ENCODE peak calls at places on chromosomes 4 and X, in ten cellular contexts. N is HT-29; F is stimulated activated CD8-positive, alpha-beta memory T cell treated with anti-CD3 and anti-CD28 coated beads, Interleukin-12 subunit alpha, Interleukin-12 subunit beta, amount 100 ng/mL, for 4 hours; E is H1; W is activated effector memory CD4-positive, alpha-beta T cell treated with Interleukin-2 at 50 U/mL for 16 hours; P is lung; I is activated T-helper 1 cell treated with anti-CD3 and anti-CD28 coated beads, Interleukin-12 subunit alpha, Interleukin-12 subunit beta, Interleukin-2, Interleukin-4 antibody, amounts not matched to agents 30 ng/mL and 10 ng/mL and 1 ng/mL, durations not matched to agents 14 hours and 24 hours and 36 hours; T is MM.1S; K is T-cell; Y is DMS53. U is an unnamed sample.
A peak's percentile ranks its signal among the peaks of the same experiment; 100 is the strongest.

GRCh38 chr4:138650917-138651564 is 364.5 kb upstream of the NOCT start:
- DNase-seq in P (no peak), F (no peak), K (no peak), N (no peak), E (no peak), I (no peak), Y (no peak), W (no peak), T (no peak), U (no peak)

GRCh38 chrX:134025986-134026731 is 40.8 kb upstream of the GPC3 start:
- DNase-seq in I (no peak), N (no peak), P (no peak), E (no peak), T (no peak), W (no peak), Y (peak; percentile 17), F (no peak), K (no peak), U (no peak)

GRCh38 chr4:138062929-138063328 is 179.2 kb downstream of the SLC7A11 start:
- DNase-seq in W (no peak), N (no peak), E (no peak), Y (peak; percentile 57), T (no peak), P (no peak), I (no peak), K (no peak), F (no peak), U (no peak)

GRCh38 chrX:105190252-105190853 is 30.1 kb downstream of the TEX13A start:
- DNase-seq in T (peak; percentile 42), P (no peak), F (no peak), Y (peak; percentile 55), I (no peak), K (no peak), N (peak; percentile 77), W (no peak), E (no peak), U (no peak)

GRCh38 chr4:2824329-2825183 is 19.1 kb upstream of the ADD1 start:
- DNase-seq in Y (no peak), E (no peak), P (no peak), W (no peak), F (no peak), I (no peak), T (no peak), N (no peak), K (no peak), U (no peak)

GRCh38 chr4:2848449-2848848 is 4.8 kb downstream of the ADD1 start:
- DNase-seq in N (no peak), K (no peak), E (no peak), W (no peak), T (no peak), P (peak; percentile 29), Y (peak; percentile 49), F (no peak), I (no peak), U (no peak)

GRCh38 chrX:27680726-27681125 is 90.6 kb downstream of the DCAF8L2 start:
- DNase-seq in T (no peak), E (no peak), W (no peak), Y (no peak), P (no peak), N (no peak), K (no peak), F (no peak), I (no peak), U (no peak)

GRCh38 chr4:185567828-185568442 is 32.6 kb upstream of the PDLIM3 start:
- DNase-seq in E (no peak), N (no peak), P (peak; percentile 49), Y (peak; percentile 3), W (no peak), I (no peak), F (no peak), T (no peak), K (no peak), U (no peak)

GRCh38 chr4:40190880-40191815 is 5.7 kb upstream of the RHOH start:
- DNase-seq in F (no peak), Y (peak; percentile 96), P (no peak), W (no peak), K (peak; percentile 44), I (no peak), N (peak; percentile 71), E (no peak), T (peak; percentile 57), U (no peak)

GRCh38 chr4:100631281-100631968 is 113.6 kb upstream of the EMCN start:
- DNase-seq in E (no peak), T (no peak), N (no peak), W (no peak), P (no peak), I (no peak), K (no peak), F (no peak), Y (no peak), U (no peak)

GRCh38 chr4:169315530-169316306 is 45.0 kb upstream of the SH3RF1 start:
- DNase-seq in I (no peak), E (no peak), F (no peak), P (no peak), N (no peak), Y (peak; percentile 4), W (no peak), T (no peak), K (no peak), U (no peak)

GRCh38 chr4:22190855-22191254 is 242.3 kb upstream of the KCNIP4 start:
- DNase-seq in Y (peak; percentile 9), T (no peak), N (peak; percentile 9), K (no peak), P (no peak), W (no peak), I (no peak), F (no peak), E (no peak), U (no peak)

GRCh38 chrX:152991123-152991522 is 2.8 kb downstream of the PNMA5 start:
- DNase-seq in N (peak; percentile 69), E (no peak), F (no peak), Y (no peak), I (no peak), T (no peak), K (no peak), P (no peak), W (no peak), U (no peak)

GRCh38 chr4:10730019-10730418 is 45.5 kb upstream of the CLNK start:
- DNase-seq in W (no peak), N (no peak), I (no peak), E (no peak), K (no peak), P (no peak), Y (peak; percentile 48), F (no peak), T (no peak), U (no peak)

GRCh38 chrX:9310596-9310995 is 154.3 kb upstream of the TBL1X start:
- DNase-seq in T (no peak), K (no peak), I (no peak), P (no peak), W (no peak), N (no peak), E (no peak), Y (no peak), F (no peak), U (no peak)

GRCh38 chr4:84615355-84615754 is 32.4 kb downstream of the CDS1 start:
- DNase-seq in P (no peak), Y (no peak), K (no peak), E (no peak), T (no peak), N (no peak), W (no peak), I (no peak), F (no peak), U (no peak)

GRCh38 chr4:3865986-3866812 is 100.0 kb downstream of the ADRA2C start:
- DNase-seq in F (no peak), E (no peak), W (no peak), K (no peak), I (no peak), N (no peak), Y (no peak), T (no peak), P (no peak), U (no peak)

GRCh38 chr4:10180927-10181744 is 64.5 kb upstream of the WDR1 start:
- DNase-seq in T (peak; percentile 37), N (no peak), P (no peak), I (peak; percentile 21), Y (no peak), W (no peak), K (no peak), F (no peak), E (no peak), U (no peak)

GRCh38 chr4:151960449-151961246 is 199.8 kb upstream of the GATB start:
- DNase-seq in P (no peak), E (no peak), T (no peak), Y (no peak), K (no peak), I (no peak), W (no peak), F (no peak), N (no peak), U (no peak)

GRCh38 chr4:8393593-8394038 is 46.9 kb downstream of the ACOX3 start:
- DNase-seq in F (no peak), I (no peak), K (no peak), P (peak; percentile 55), W (no peak), T (no peak), Y (peak; percentile 83), E (no peak), N (no peak), U (no peak)

GRCh38 chr4:127782025-127782274 is 172 bp upstream of the HSPA4L start:
- DNase-seq in P (peak; percentile 80), K (no peak), N (peak; percentile 90), T (peak; percentile 93), Y (peak; percentile 92), E (peak; percentile 83), I (no peak), W (peak; percentile 8), F (no peak), U (peak; percentile 25)

GRCh38 chrX:36534900-36535299 is 473.3 kb upstream of the FAM47C start:
- DNase-seq in Y (no peak), E (no peak), N (no peak), K (no peak), W (no peak), F (no peak), P (no peak), I (no peak), T (no peak), U (no peak)

GRCh38 chrX:25079020-25079419 is 63.3 kb upstream of the ARX start:
- DNase-seq in T (no peak), I (no peak), E (no peak), N (no peak), W (no peak), Y (no peak), K (no peak), P (no peak), F (no peak), U (no peak)

GRCh38 chr4:155571184-155571944 is 95.3 kb upstream of the GUCY1A1 start:
- DNase-seq in T (no peak), N (no peak), P (no peak), Y (peak; percentile 23), I (no peak), F (no peak), W (no peak), K (no peak), E (no peak), U (no peak)

GRCh38 chrX:43551590-43551989 is 104.5 kb upstream of the MAOA start:
- DNase-seq in T (no peak), F (no peak), K (no peak), I (no peak), N (no peak), W (no peak), P (no peak), E (no peak), Y (peak; percentile 30), U (no peak)

GRCh38 chrX:75038925-75039324 is 113.7 kb upstream of the NEXMIF start:
- DNase-seq in P (no peak), N (peak; percentile 65), W (no peak), E (no peak), I (no peak), T (no peak), K (no peak), F (no peak), Y (peak; percentile 41), U (no peak)

GRCh38 chr4:3729188-3729884 is 36.8 kb upstream of the ADRA2C start:
- DNase-seq in P (no peak), T (no peak), Y (no peak), F (no peak), K (no peak), E (no peak), N (no peak), I (no peak), W (no peak), U (no peak)

GRCh38 chrX:134661295-134661694 is 3.0 kb upstream of the PLAC1 start:
- DNase-seq in W (no peak), P (no peak), E (no peak), N (no peak), F (no peak), Y (no peak), I (no peak), K (no peak), T (no peak), U (no peak)